ENCODE peak calls at places on chromosome 17, in nine cellular contexts. One of them, this sample, is unnamed.

GRCh38 chr17:29844339-29845048 is 85.5 kb downstream of the SSH2 start:
- DNase-seq in stimulated activated CD4-positive, alpha-beta T cell treated with anti-CD3 and anti-CD28 coated beads, Interleukin-1b, Interleukin-23, amount 100 ng/mL, for 1 hour: no peak
- DNase-seq in spleen: no peak
- DNase-seq in anterior cingulate cortex: no peak
- DNase-seq in A172: no peak
- DNase-seq in stomach: no peak
- DNase-seq in right lobe of liver: no peak
- DNase-seq in nucleus accumbens: no peak
- DNase-seq in NAMALWA: no peak
- DNase-seq in this sample: no peak

GRCh38 chr17:75240394-75241142 is 20.8 kb downstream of the GGA3 start:
- DNase-seq in A172: peak; percentile 68
- DNase-seq in nucleus accumbens: peak; percentile 79
- DNase-seq in stimulated activated CD4-positive, alpha-beta T cell treated with anti-CD3 and anti-CD28 coated beads, Interleukin-1b, Interleukin-23, amount 100 ng/mL, for 1 hour: no peak
- DNase-seq in spleen: no peak
- DNase-seq in stomach: no peak
- DNase-seq in NAMALWA: peak; percentile 76
- DNase-seq in anterior cingulate cortex: peak; percentile 36
- DNase-seq in right lobe of liver: no peak
- DNase-seq in this sample: peak; percentile 73

GRCh38 chr17:5418858-5419355 is 555 bp downstream of the NUP88 start:
- DNase-seq in nucleus accumbens: peak; percentile 56
- DNase-seq in spleen: no peak
- DNase-seq in stomach: peak; percentile 52
- DNase-seq in NAMALWA: peak; percentile 91
- DNase-seq in stimulated activated CD4-positive, alpha-beta T cell treated with anti-CD3 and anti-CD28 coated beads, Interleukin-1b, Interleukin-23, amount 100 ng/mL, for 1 hour: peak; percentile 24
- DNase-seq in anterior cingulate cortex: peak; percentile 48
- DNase-seq in A172: peak; percentile 40
- DNase-seq in right lobe of liver: no peak
- DNase-seq in this sample: peak; percentile 25

GRCh38 chr17:27585153-27585681 is 45.8 kb upstream of the LGALS9 start:
- DNase-seq in NAMALWA: no peak
- DNase-seq in spleen: no peak
- DNase-seq in stimulated activated CD4-positive, alpha-beta T cell treated with anti-CD3 and anti-CD28 coated beads, Interleukin-1b, Interleukin-23, amount 100 ng/mL, for 1 hour: no peak
- DNase-seq in stomach: no peak
- DNase-seq in right lobe of liver: no peak
- DNase-seq in A172: no peak
- DNase-seq in anterior cingulate cortex: no peak
- DNase-seq in nucleus accumbens: no peak
- DNase-seq in this sample: no peak

GRCh38 chr17:40345161-40346034 is 19.1 kb downstream of the GJD3 start:
- DNase-seq in right lobe of liver: peak; percentile 92
- DNase-seq in stimulated activated CD4-positive, alpha-beta T cell treated with anti-CD3 and anti-CD28 coated beads, Interleukin-1b, Interleukin-23, amount 100 ng/mL, for 1 hour: no peak
- DNase-seq in stomach: peak; percentile 70
- DNase-seq in nucleus accumbens: peak; percentile 30
- DNase-seq in anterior cingulate cortex: peak; percentile 43
- DNase-seq in A172: peak; percentile 82
- DNase-seq in spleen: peak; percentile 90
- DNase-seq in NAMALWA: no peak
- DNase-seq in this sample: no peak

GRCh38 chr17:3557768-3558583 is at the start of gene TRPV3:
- DNase-seq in stomach: peak; percentile 72
- DNase-seq in right lobe of liver: peak; percentile 58
- DNase-seq in spleen: peak; percentile 88
- DNase-seq in NAMALWA: peak; percentile 15
- DNase-seq in stimulated activated CD4-positive, alpha-beta T cell treated with anti-CD3 and anti-CD28 coated beads, Interleukin-1b, Interleukin-23, amount 100 ng/mL, for 1 hour: peak; percentile 39
- DNase-seq in nucleus accumbens: peak; percentile 57
- DNase-seq in A172: peak; percentile 87
- DNase-seq in anterior cingulate cortex: no peak
- DNase-seq in this sample: no peak

GRCh38 chr17:42118545-42118944 is 2.6 kb downstream of the KAT2A start:
- DNase-seq in NAMALWA: peak; percentile 85
- DNase-seq in anterior cingulate cortex: no peak
- DNase-seq in spleen: no peak
- DNase-seq in right lobe of liver: no peak
- DNase-seq in stomach: peak; percentile 50
- DNase-seq in stimulated activated CD4-positive, alpha-beta T cell treated with anti-CD3 and anti-CD28 coated beads, Interleukin-1b, Interleukin-23, amount 100 ng/mL, for 1 hour: no peak
- DNase-seq in A172: peak; percentile 38
- DNase-seq in nucleus accumbens: no peak
- DNase-seq in this sample: no peak

GRCh38 chr17:42809250-42809649 is 10.6 kb downstream of the CNTD1 start:
- DNase-seq in spleen: no peak
- DNase-seq in right lobe of liver: no peak
- DNase-seq in stimulated activated CD4-positive, alpha-beta T cell treated with anti-CD3 and anti-CD28 coated beads, Interleukin-1b, Interleukin-23, amount 100 ng/mL, for 1 hour: no peak
- DNase-seq in nucleus accumbens: peak; percentile 66
- DNase-seq in anterior cingulate cortex: peak; percentile 57
- DNase-seq in NAMALWA: no peak
- DNase-seq in stomach: no peak
- DNase-seq in A172: peak; percentile 66
- DNase-seq in this sample: peak; percentile 80

GRCh38 chr17:4161560-4162221 is 18.7 kb downstream of the CYB5D2 start:
- DNase-seq in spleen: no peak
- DNase-seq in right lobe of liver: no peak
- DNase-seq in NAMALWA: no peak
- DNase-seq in A172: no peak
- DNase-seq in stimulated activated CD4-positive, alpha-beta T cell treated with anti-CD3 and anti-CD28 coated beads, Interleukin-1b, Interleukin-23, amount 100 ng/mL, for 1 hour: no peak
- DNase-seq in anterior cingulate cortex: peak; percentile 6
- DNase-seq in stomach: no peak
- DNase-seq in nucleus accumbens: no peak
- DNase-seq in this sample: no peak

GRCh38 chr17:17043668-17044226 is 1.5 kb downstream of the MPRIP start:
- DNase-seq in right lobe of liver: peak; percentile 30
- DNase-seq in spleen: no peak
- DNase-seq in stomach: peak; percentile 23
- DNase-seq in anterior cingulate cortex: no peak
- DNase-seq in stimulated activated CD4-positive, alpha-beta T cell treated with anti-CD3 and anti-CD28 coated beads, Interleukin-1b, Interleukin-23, amount 100 ng/mL, for 1 hour: no peak
- DNase-seq in nucleus accumbens: no peak
- DNase-seq in A172: peak; percentile 63
- DNase-seq in NAMALWA: no peak
- DNase-seq in this sample: no peak

GRCh38 chr17:82936768-82937171 is 96.9 kb upstream of the ZNF750 start:
- DNase-seq in right lobe of liver: peak; percentile 22
- DNase-seq in spleen: peak; percentile 56
- DNase-seq in NAMALWA: no peak
- DNase-seq in stomach: peak; percentile 22
- DNase-seq in nucleus accumbens: no peak
- DNase-seq in A172: no peak
- DNase-seq in anterior cingulate cortex: no peak
- DNase-seq in stimulated activated CD4-positive, alpha-beta T cell treated with anti-CD3 and anti-CD28 coated beads, Interleukin-1b, Interleukin-23, amount 100 ng/mL, for 1 hour: no peak
- DNase-seq in this sample: no peak

GRCh38 chr17:55163408-55163807 is 101.4 kb upstream of the HLF start:
- DNase-seq in A172: no peak
- DNase-seq in stomach: no peak
- DNase-seq in nucleus accumbens: no peak
- DNase-seq in spleen: no peak
- DNase-seq in right lobe of liver: no peak
- DNase-seq in anterior cingulate cortex: no peak
- DNase-seq in stimulated activated CD4-positive, alpha-beta T cell treated with anti-CD3 and anti-CD28 coated beads, Interleukin-1b, Interleukin-23, amount 100 ng/mL, for 1 hour: no peak
- DNase-seq in NAMALWA: peak; percentile 47
- DNase-seq in this sample: no peak

GRCh38 chr17:39794249-39794970 is 56.7 kb downstream of the GRB7 start:
- DNase-seq in A172: no peak
- DNase-seq in anterior cingulate cortex: no peak
- DNase-seq in stimulated activated CD4-positive, alpha-beta T cell treated with anti-CD3 and anti-CD28 coated beads, Interleukin-1b, Interleukin-23, amount 100 ng/mL, for 1 hour: no peak
- DNase-seq in stomach: peak; percentile 37
- DNase-seq in nucleus accumbens: no peak
- DNase-seq in right lobe of liver: no peak
- DNase-seq in spleen: peak; percentile 82
- DNase-seq in NAMALWA: peak; percentile 86
- DNase-seq in this sample: no peak